ENCODE peak calls at places on chromosomes 5 and 9, in six cellular contexts. I is prostate gland; K is right atrium auricular region; O is CD8-positive, alpha-beta T cell; U is WTC11; H is tibial artery. R is an unnamed sample.

GRCh38 chr5:170626507-170627150 is 122.8 kb downstream of the KCNIP1 start:
- DNase-seq in O (no peak), I (no peak), H (peak), U (no peak), K (no peak), R (no peak)

GRCh38 chr5:142131394-142131793 is 22.8 kb downstream of the NDFIP1 start:
- DNase-seq in U (no peak), O (no peak), I (no peak), H (no peak), K (no peak), R (no peak)

GRCh38 chr5:14729448-14730385 is 65.2 kb downstream of the OTULIN start:
- DNase-seq in H (peak), U (no peak), O (no peak), K (no peak), I (no peak), R (no peak)

GRCh38 chr5:32023816-32024215 is 150.3 kb downstream of the GOLPH3 start:
- DNase-seq in I (no peak), H (no peak), K (no peak), U (no peak), O (no peak), R (no peak)

GRCh38 chr5:141760193-141760592 is 78.2 kb upstream of the ARAP3 start:
- DNase-seq in O (no peak), I (no peak), U (no peak), K (no peak), H (no peak), R (no peak)

GRCh38 chr9:89564257-89564878 is 40.4 kb upstream of the GADD45G start:
- DNase-seq in U (peak), H (no peak), O (no peak), I (no peak), K (no peak), R (no peak)

GRCh38 chr9:99231708-99232107 is 9.6 kb downstream of the SEC61B start:
- DNase-seq in U (peak), O (no peak), K (no peak), H (no peak), I (no peak), R (no peak)

GRCh38 chr5:73816656-73817420 is 190.8 kb downstream of the ARHGEF28 start:
- DNase-seq in H (no peak), O (no peak), U (no peak), K (no peak), I (no peak), R (no peak)

GRCh38 chr9:83582026-83582425 is 40.9 kb upstream of the IDNK start:
- DNase-seq in O (no peak), K (no peak), I (no peak), H (no peak), U (no peak), R (no peak)

GRCh38 chr5:149310947-149311675 is 34.2 kb upstream of the GRPEL2 start:
- DNase-seq in K (no peak), H (no peak), O (no peak), U (no peak), I (no peak), R (no peak)

GRCh38 chr9:121271368-121272351 is 3.7 kb downstream of the GSN start:
- DNase-seq in I (no peak), H (peak), U (no peak), O (no peak), K (no peak), R (no peak)

GRCh38 chr9:89037325-89037724 is 46.1 kb downstream of the S1PR3 start:
- DNase-seq in O (no peak), I (no peak), U (no peak), H (no peak), K (no peak), R (no peak)

GRCh38 chr5:135505973-135506372 is 29.8 kb downstream of the NEUROG1 start:
- DNase-seq in O (no peak), H (no peak), K (no peak), I (no peak), U (no peak), R (no peak)

GRCh38 chr9:89888677-89889076 is 283.9 kb downstream of the GADD45G start:
- DNase-seq in O (no peak), K (no peak), H (no peak), U (no peak), I (peak), R (no peak)

GRCh38 chr9:122389799-122390481 is 19.1 kb downstream of the PTGS1 start:
- DNase-seq in H (no peak), U (no peak), K (peak), O (no peak), I (peak), R (no peak)

GRCh38 chr9:97501177-97501971 is at the start of gene TMOD1:
- DNase-seq in K (no peak), U (peak), I (peak), H (peak), O (no peak), R (peak)

GRCh38 chr5:168401880-168402279 is 84.4 kb upstream of the RARS1 start:
- DNase-seq in O (no peak), U (no peak), K (no peak), H (no peak), I (peak), R (no peak)

GRCh38 chr9:129550199-129550839 is 70.6 kb downstream of the C9orf50 start:
- DNase-seq in O (no peak), U (peak), H (peak), K (peak), I (peak), R (peak)

GRCh38 chr5:89059274-89059673 is 176.3 kb upstream of the MEF2C start:
- DNase-seq in I (no peak), U (no peak), K (no peak), O (no peak), H (no peak), R (no peak)

GRCh38 chr9:20512106-20512505 is 110.2 kb downstream of the MLLT3 start:
- DNase-seq in K (no peak), O (no peak), H (no peak), U (no peak), I (no peak), R (no peak)

GRCh38 chr5:81269751-81270686 is 31.4 kb upstream of the ZCCHC9 start:
- DNase-seq in U (peak), H (no peak), O (no peak), K (no peak), I (no peak), R (no peak)

GRCh38 chr9:76023715-76024195 is 133.3 kb downstream of the PCSK5 start:
- DNase-seq in O (peak), K (no peak), U (no peak), I (no peak), H (no peak), R (no peak)

GRCh38 chr9:123914517-123915199 is 15.3 kb downstream of the DENND1A start:
- DNase-seq in K (no peak), O (no peak), H (no peak), U (no peak), I (no peak), R (no peak)

GRCh38 chr5:27682600-27682999 is 644.2 kb upstream of the CDH9 start:
- DNase-seq in I (no peak), O (no peak), K (no peak), U (peak), H (no peak), R (no peak)
- TF ChIP-seq CTCF in I (no peak), O (no peak), K (no peak), U (no peak), H (no peak), R (peak)

GRCh38 chr5:120655828-120656435 is 191.8 kb downstream of the PRR16 start:
- DNase-seq in I (no peak), K (no peak), H (no peak), O (no peak), U (peak), R (peak)
- TF ChIP-seq CTCF in I (no peak), K (peak), H (no peak), O (no peak), U (peak), R (peak)

GRCh38 chr9:136627703-136628102 is 35.0 kb upstream of the EGFL7 start:
- DNase-seq in I (no peak), H (no peak), O (no peak), U (no peak), K (no peak), R (no peak)
- TF ChIP-seq CTCF in I (no peak), H (no peak), O (no peak), U (no peak), K (no peak), R (no peak)

GRCh38 chr5:151219789-151220188 is 4.1 kb downstream of the CCDC69 start:
- DNase-seq in U (no peak), K (no peak), I (no peak), O (no peak), H (no peak), R (no peak)
- TF ChIP-seq CTCF in U (no peak), K (peak), I (no peak), O (no peak), H (no peak), R (peak)

GRCh38 chr5:105865834-105866233 is 1804.9 kb downstream of the EFNA5 start:
- DNase-seq in H (no peak), I (no peak), K (no peak), U (no peak), O (no peak), R (no peak)

GRCh38 chr5:105872569-105873270 is 1798.0 kb downstream of the EFNA5 start:
- DNase-seq in O (no peak), U (no peak), H (no peak), I (no peak), K (no peak), R (no peak)

DNA sequence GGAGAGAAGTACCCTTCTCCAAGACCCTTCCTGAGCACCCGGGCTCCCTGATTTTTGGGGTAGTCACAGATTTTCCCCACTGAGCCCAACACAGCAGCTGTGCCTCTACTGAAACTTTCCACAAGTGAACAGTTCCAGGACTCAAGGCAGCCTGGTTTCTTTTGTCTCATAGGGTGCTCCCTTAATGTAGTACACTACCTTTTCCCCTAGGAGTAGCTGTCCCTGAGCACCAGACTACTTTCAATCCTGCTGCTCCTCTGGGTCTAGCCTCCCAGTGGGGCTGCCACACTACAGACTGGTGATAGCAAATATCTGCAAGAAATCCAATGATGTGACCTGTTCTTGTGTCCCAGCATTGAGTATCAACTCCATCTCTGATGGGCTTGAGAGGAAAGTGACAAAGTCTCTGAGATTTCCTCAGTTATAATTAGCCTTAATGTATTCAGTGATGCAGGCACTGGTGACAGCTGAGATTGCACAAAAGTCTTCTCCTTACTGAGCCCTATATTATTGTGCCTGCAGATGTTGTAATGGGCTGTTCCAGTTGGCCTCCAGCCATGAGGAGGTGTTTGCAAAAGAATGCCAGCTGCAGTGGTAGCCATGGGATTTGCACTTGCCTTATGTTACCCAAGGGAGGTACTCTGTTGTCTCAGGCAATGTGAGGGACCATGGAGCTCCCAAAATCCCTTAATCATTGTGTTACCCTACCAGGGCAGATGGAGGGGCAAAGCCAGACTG is 1802.5 kb downstream of the EFNA5 start:
- DNase-seq in I (no peak), O (no peak), H (no peak), K (no peak), U (no peak), R (no peak)
- TF ChIP-seq CTCF in I (no peak), O (no peak), H (no peak), K (no peak), U (no peak), R (no peak)

DNA sequence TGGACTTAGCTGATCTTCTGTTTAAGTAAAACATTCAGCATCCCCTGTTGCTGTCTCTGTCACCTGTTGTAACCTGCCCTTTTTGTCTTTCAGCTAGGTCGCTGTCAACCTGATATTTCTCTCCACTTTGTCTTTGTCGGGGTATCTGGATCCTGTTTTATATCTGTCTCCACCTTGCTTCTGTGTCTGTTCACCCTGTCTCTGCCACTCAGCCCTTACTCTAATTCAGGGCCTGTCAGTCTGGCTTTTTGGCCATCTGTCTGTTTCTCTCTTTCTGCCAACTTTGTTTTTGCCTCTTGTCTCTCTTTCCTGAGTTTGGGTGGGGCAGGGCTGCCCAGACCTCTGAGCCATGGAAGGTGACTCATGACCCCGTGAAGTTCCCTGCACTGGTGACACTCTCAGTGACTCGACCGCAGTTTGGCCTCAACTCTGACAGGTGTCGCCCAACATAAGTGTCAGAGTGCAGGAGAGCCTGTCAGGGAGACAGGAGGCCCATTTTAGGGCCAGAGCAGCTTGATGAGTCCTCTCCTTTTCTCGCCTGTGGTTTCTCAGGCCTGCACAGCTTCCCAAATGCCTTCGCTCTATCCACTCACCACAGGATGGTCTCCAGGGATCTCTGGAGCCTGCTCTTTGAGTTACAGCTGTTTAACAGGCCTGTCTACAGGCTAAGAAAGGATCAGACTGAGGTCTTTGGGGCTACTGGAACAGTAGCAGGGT is 864 bp downstream of the ZBTB43 start:
- DNase-seq in K (peak), H (no peak), U (no peak), I (no peak), O (peak), R (no peak)
- TF ChIP-seq CTCF in K (no peak), H (no peak), U (no peak), I (no peak), O (no peak), R (no peak)

GRCh38 chr9:137046094-137046787 is at the start of gene NPDC1:
- DNase-seq in H (peak), I (peak), K (peak), U (peak), O (peak), R (peak)
- TF ChIP-seq CTCF in H (peak), I (peak), K (peak), U (peak), O (peak), R (peak)

R was measured in progenitor cell of endocrine pancreas.